ENCODE peak calls at places on chromosomes 5 and 9, in five cellular contexts. J is lower lobe of right lung, S is SK-N-MC, N is GM12865, I is brain microvascular endothelial cell. Y is an unnamed sample.

GRCh38 chr5:138339086-138339456 is 1.0 kb downstream of the FAM53C start:
- DNase-seq in N (no peak), S (no peak), J (no peak), I (no peak), Y (no peak)

GRCh38 chr5:61069150-61069549 is 93.1 kb downstream of the SMIM15 start:
- DNase-seq in J (no peak), S (no peak), N (peak), I (no peak), Y (no peak)

GRCh38 chr5:118236108-118236849 is 752.1 kb downstream of the DTWD2 start:
- DNase-seq in S (no peak), I (no peak), J (no peak), N (peak), Y (no peak)

GRCh38 chr9:3296536-3296935 is 229.3 kb downstream of the RFX3 start:
- DNase-seq in J (no peak), I (no peak), S (no peak), N (no peak), Y (no peak)

GRCh38 chr5:108193021-108193795 is 188.7 kb downstream of the FBXL17 start:
- DNase-seq in N (no peak), I (peak), J (no peak), S (no peak), Y (peak)

GRCh38 chr9:121286973-121287721 is 19.2 kb downstream of the GSN start:
- DNase-seq in J (peak), I (peak), N (no peak), S (no peak), Y (peak)

GRCh38 chr9:734831-735511 is 106.5 kb upstream of the DMRT1 start:
- DNase-seq in J (no peak), N (no peak), I (peak), S (no peak), Y (peak)

GRCh38 chr9:127057970-127058644 is 64.3 kb downstream of the ANGPTL2 start:
- DNase-seq in N (no peak), I (no peak), J (no peak), S (no peak), Y (peak)

GRCh38 chr5:118076490-118076889 is 911.9 kb downstream of the DTWD2 start:
- DNase-seq in J (no peak), I (no peak), N (no peak), S (no peak), Y (no peak)

GRCh38 chr5:119255571-119256356 is 100.1 kb upstream of the TNFAIP8 start:
- DNase-seq in N (peak), I (no peak), J (no peak), S (no peak), Y (no peak)

GRCh38 chr5:109692011-109692410 is 2.3 kb downstream of the MAN2A1 start:
- DNase-seq in N (peak), J (no peak), S (no peak), I (peak), Y (peak)

GRCh38 chr9:20914556-20914955 is 116.9 kb downstream of the HACD4 start:
- DNase-seq in S (no peak), N (no peak), J (no peak), I (no peak), Y (no peak)

GRCh38 chr9:129610193-129610472 is 10.8 kb downstream of the C9orf50 start:
- DNase-seq in J (no peak), N (no peak), S (no peak), I (no peak), Y (no peak)

GRCh38 chr5:178348356-178349146 is 115.9 kb upstream of the PHYKPL start:
- DNase-seq in J (peak), N (no peak), S (no peak), I (no peak), Y (no peak)

DNA sequence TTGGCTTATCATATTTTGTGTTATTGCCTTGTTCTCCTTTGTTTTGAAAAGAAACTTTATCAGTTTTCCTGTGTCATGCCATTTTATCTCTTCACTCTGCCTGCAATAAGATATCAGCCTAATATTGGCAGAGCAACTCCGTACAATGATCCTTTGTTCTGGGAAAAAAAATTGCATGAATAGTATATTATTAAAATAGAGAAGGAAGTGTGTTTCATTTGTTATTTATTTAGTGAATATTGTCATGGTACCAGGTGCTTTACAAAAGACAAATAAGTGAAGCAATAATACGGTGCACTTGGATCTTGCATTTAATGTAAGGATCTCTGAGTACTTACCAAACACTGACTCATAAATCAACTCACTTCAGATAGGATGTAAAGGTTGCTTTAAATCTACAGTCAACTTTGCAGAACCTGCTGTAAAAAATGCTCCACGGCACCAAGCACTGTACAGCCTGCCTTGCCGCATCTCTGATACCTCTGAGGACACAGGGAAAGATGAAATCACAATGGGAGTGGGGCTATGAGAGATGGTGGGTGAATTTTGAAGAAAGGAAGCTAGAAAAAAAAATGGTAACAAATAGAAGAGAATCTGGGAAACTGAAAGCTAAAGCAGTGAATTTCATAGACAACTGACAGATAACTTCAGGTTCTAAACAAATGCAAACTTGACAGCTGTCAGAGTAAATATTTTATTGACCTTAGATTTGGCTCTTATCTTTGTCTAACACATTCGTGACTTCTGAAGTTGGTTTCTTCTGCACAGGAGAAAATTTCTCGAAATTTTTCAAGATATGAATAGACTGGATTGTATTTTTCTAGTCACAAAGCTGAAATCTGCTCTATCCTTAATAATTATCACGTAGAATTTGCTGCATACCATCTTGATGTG is 232.1 kb downstream of the ENC1 start:
- DNase-seq in J (no peak), I (no peak), N (no peak), S (no peak), Y (no peak)
- H3K4me3 ChIP-seq in J (no peak), I (no peak), N (no peak), S (no peak), Y (no peak)

DNA sequence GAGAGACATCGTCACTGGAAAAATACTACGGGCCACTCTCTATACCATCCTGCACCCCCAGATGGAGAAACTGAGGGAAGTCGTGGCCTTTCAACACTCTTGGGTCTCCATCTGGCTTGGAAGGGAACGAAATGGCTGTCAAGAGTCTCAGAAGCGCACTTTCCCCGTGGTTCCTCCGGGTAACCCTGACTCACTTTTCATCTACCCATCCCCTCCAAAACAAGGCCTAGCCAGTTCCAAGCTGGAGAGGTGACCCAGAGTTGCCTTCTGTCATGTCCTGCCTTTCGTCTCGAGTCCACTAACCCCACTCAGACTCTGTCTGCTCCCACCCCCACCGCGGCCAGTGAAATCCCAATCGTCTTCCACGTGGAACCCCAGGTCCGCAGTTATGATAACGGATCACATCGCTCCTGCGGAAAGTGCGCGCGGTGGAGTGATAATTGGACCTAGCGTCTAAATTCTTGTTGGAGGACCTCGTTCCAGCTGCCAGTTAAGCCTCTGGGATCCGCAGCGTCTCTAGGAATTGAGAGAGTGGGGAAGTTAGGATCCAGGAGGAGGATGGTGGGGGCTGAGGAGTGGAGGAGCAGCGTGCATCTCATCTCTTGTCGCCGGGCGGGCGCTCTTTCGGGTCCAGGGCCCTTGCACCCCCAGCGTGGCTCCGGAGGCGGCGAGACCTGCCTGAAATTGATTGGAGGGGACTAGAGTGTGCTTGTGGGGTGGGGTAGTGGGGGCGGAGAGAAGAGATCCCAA is 4.6 kb downstream of the CDKN2A start:
- DNase-seq in N (no peak), J (no peak), S (no peak), I (no peak), Y (no peak)
- H3K4me3 ChIP-seq in N (no peak), J (no peak), S (peak), I (peak), Y (peak)

GRCh38 chr9:112354081-112354743 is 20.8 kb upstream of the PTBP3 start:
- DNase-seq in J (no peak), N (no peak), I (no peak), S (no peak), Y (no peak)

GRCh38 chr9:112352209-112352608 is 18.8 kb upstream of the PTBP3 start:
- DNase-seq in N (no peak), J (no peak), I (no peak), S (no peak), Y (no peak)

GRCh38 chr9:112348993-112349333 is 15.5 kb upstream of the PTBP3 start:
- DNase-seq in I (no peak), S (peak), N (no peak), J (no peak), Y (no peak)

GRCh38 chr9:112351184-112351583 is 17.8 kb upstream of the PTBP3 start:
- DNase-seq in I (no peak), S (no peak), J (no peak), N (no peak), Y (no peak)

DNA sequence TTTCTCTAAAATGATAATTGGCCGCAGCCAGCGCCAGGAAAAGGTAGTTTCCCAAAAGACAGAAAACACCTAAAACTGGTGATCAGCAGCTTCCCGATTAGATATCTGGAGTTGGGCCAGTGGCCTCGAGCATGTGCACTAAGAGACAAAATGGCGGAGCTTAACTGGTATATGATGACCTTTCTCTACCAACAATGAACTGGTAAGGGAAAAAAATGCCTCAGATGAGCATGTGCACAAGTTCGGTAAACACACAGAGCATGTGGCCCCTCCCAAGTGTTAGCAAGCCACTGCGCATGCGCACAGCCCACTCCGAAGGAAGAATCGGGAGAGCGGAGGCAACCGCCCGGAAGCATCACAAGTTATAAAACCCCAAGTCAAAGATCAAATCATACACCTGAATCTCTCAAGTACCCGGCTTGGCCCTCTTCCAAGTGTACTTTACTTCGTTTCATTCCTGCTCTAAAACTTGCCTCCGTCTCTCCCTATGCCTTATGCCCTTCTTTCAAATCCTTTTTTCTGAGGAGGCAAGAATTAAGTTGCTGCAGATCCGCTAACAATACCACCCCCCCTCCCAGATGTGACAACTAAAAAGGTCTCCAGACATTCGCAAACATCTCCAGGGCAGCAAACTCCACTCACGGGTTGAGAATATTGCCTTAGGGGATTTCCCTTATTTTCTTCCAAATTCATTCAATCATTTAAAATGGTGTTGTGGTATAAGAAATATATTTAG is 15.0 kb upstream of the PTBP3 start:
- DNase-seq in N (no peak), I (peak), S (peak), J (peak), Y (no peak)
- H3K4me3 ChIP-seq in N (no peak), I (peak), S (peak), J (peak), Y (peak)

DNA sequence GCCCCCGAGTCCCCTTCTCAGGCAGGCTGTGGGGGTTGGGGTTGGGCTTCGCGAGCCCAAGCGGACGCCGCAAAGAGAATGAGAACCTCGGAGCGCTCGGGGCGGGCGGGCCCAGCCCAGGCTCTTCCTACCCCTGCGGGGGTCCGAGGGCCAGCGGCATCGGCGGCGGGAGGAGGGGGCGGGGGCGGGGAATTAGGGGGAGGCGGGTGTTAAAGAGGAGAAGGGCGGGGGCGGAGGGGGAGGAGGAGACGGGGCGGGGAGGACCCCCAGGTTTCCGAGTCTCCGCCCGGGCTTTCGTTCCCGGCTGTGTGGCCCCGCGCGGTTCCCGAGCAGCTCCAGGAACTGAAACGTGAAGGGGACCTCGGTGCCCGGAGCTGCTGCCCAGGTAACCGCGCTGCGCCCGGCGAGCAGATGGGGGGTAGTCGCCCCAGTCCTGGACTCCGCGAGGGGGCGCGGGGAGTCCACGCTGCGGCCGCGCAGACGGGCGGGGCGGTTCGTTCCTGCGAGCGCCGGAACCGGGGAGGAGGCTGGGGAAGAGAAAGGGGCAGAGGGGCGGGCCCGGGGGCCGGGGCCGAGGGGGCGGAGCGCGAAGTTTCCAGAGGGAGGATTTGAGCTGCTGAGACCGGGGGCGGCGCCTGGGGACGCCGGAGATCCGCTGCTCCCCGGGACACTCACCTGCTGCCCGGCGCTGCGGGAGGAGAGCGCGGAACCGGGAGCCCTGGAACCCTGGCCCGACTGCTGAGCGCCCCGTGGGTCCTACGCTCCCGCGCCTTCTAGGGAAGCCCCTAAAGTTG is 38.4 kb upstream of the PLEKHG4B start:
- DNase-seq in S (no peak), N (no peak), I (no peak), J (no peak), Y (no peak)
- H3K4me3 ChIP-seq in S (peak), N (no peak), I (peak), J (peak), Y (peak)

GRCh38 chr9:8062459-8062858 is 262.9 kb upstream of the DMAC1 start:
- DNase-seq in I (no peak), J (no peak), N (no peak), S (no peak), Y (no peak)
- H3K4me3 ChIP-seq in I (no peak), J (no peak), N (no peak), S (no peak), Y (no peak)

DNA sequence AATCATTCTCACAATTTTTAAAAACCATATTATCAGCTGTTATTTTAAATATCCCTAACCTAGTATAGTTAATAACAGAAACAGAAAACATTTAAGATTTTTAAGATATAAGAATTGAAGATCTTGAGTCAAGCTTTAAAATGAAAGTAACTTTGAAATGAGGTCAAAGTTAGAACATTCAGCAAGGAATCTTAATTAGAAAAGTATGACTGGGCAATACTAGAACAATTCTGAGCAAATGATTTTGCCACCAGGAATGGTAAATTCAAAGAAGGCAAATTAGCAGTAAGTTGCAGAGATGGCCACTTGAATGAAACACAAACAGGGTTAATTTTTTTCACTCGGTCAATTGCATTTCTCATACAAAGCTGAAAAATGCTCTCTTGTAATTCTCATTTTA is 117.9 kb downstream of the NXNL2 start:
- DNase-seq in S (no peak), N (no peak), I (no peak), J (no peak), Y (no peak)
- H3K4me3 ChIP-seq in S (no peak), N (no peak), I (no peak), J (no peak), Y (no peak)

Y was measured in retinal pigment epithelial cell.